ENCODE peak calls at places on chromosomes 5 and 9, in six cellular contexts. H is NCI-H345; W is activated T-helper 1 cell treated with anti-CD3 and anti-CD28 coated beads, Interleukin-2, amount 50 U/mL, for 16 hours; C is stimulated activated naive CD4-positive, alpha-beta T cell treated with Interleukin-2 at 50 U/mL for 16 hours; P is lower leg skin; E is WTC11. M is an unnamed sample.

GRCh38 chr5:174571662-174572397 is 152.6 kb upstream of the MSX2 start:
- DNase-seq in W (no peak), P (peak; percentile 84), E (no peak), C (no peak), H (no peak), M (peak; percentile 52)

GRCh38 chr5:1551913-1552312 is 28.2 kb upstream of the LPCAT1 start:
- DNase-seq in C (no peak), H (no peak), E (no peak), P (peak; percentile 74), W (no peak), M (no peak)

GRCh38 chr9:100317706-100318105 is 35.0 kb downstream of the TEX10 start:
- DNase-seq in P (no peak), W (no peak), C (no peak), E (no peak), H (no peak), M (no peak)

GRCh38 chr9:37030591-37030939 is 3.5 kb downstream of the PAX5 start:
- DNase-seq in C (no peak), H (no peak), E (no peak), P (peak; percentile 58), W (no peak), M (peak; percentile 50)

GRCh38 chr5:78243091-78243490 is 51.4 kb downstream of the AP3B1 start:
- DNase-seq in E (no peak), C (no peak), W (no peak), H (no peak), P (no peak), M (no peak)

GRCh38 chr5:180101451-180102105 is 30.0 kb upstream of the RNF130 start:
- DNase-seq in P (peak; percentile 69), W (no peak), C (no peak), H (no peak), E (no peak), M (no peak)

GRCh38 chr5:135102716-135103696 is 69.0 kb upstream of the PITX1 start:
- DNase-seq in C (no peak), P (peak; percentile 59), E (no peak), W (no peak), H (no peak), M (no peak)

GRCh38 chr5:13276143-13276542 is 668.3 kb downstream of the DNAH5 start:
- DNase-seq in E (no peak), C (no peak), H (no peak), W (no peak), P (no peak), M (no peak)

GRCh38 chr9:32398207-32398606 is 13.8 kb downstream of the ACO1 start:
- DNase-seq in P (no peak), H (no peak), W (no peak), E (no peak), C (no peak), M (no peak)

GRCh38 chr5:89309268-89309667 is 426.3 kb upstream of the MEF2C start:
- DNase-seq in W (no peak), C (no peak), H (no peak), P (no peak), E (no peak), M (no peak)

GRCh38 chr5:74870299-74871067 is 4.3 kb upstream of the FAM169A start:
- DNase-seq in H (no peak), W (no peak), E (no peak), P (no peak), C (no peak), M (no peak)

GRCh38 chr9:97845130-97845529 is 7.9 kb upstream of the FOXE1 start:
- DNase-seq in H (no peak), W (no peak), C (no peak), E (no peak), P (no peak), M (no peak)

GRCh38 chr5:132971483-132972435 is 8.3 kb upstream of the AFF4 start:
- DNase-seq in C (no peak), H (no peak), P (no peak), W (no peak), E (no peak), M (no peak)

GRCh38 chr5:54259090-54259489 is 51.3 kb downstream of the ARL15 start:
- DNase-seq in E (no peak), H (no peak), W (no peak), P (no peak), C (no peak), M (no peak)

GRCh38 chr9:70255521-70255920 is 3.3 kb upstream of the SMC5 start:
- DNase-seq in C (no peak), H (no peak), E (no peak), W (no peak), P (no peak), M (no peak)

GRCh38 chr9:2285411-2285810 is 270.3 kb downstream of the SMARCA2 start:
- DNase-seq in C (no peak), H (peak; percentile 40), P (no peak), W (no peak), E (no peak), M (no peak)

GRCh38 chr5:91189480-91190332 is 193.4 kb downstream of the ARRDC3 start:
- DNase-seq in C (no peak), W (no peak), H (no peak), P (peak; percentile 86), E (no peak), M (no peak)

GRCh38 chr9:108434502-108434901 is 421.3 kb downstream of the ACTL7B start:
- DNase-seq in C (no peak), P (no peak), W (no peak), E (no peak), H (no peak), M (no peak)

GRCh38 chr5:109990723-109991359 is 301.1 kb downstream of the MAN2A1 start:
- DNase-seq in H (no peak), C (no peak), W (no peak), E (no peak), P (no peak), M (no peak)

GRCh38 chr5:132054031-132054696 is 6.3 kb upstream of the IL3 start:
- DNase-seq in P (peak; percentile 75), W (no peak), E (no peak), H (no peak), C (no peak), M (peak; percentile 16)

GRCh38 chr5:129767927-129768380 is 20.1 kb downstream of the MINAR2 start:
- DNase-seq in W (peak; percentile 17), H (peak; percentile 79), C (peak; percentile 47), E (peak; percentile 66), P (no peak), M (peak; percentile 57)

M was measured in H7.